ENCODE peak calls at places on chromosome 7, in seven cellular contexts. H is CD4-positive, alpha-beta T cell; O is psoas muscle; D is suprapubic skin; S is lower leg skin; K is left cardiac atrium; P is GM04504. L is an unnamed sample.

GRCh38 chr7:2700141-2700850 is 12.3 kb downstream of the AMZ1 start:
- DNase-seq in H (no peak), O (no peak), D (no peak), S (no peak), K (no peak), P (no peak), L (no peak)

GRCh38 chr7:100154651-100155491 is 3.7 kb downstream of the TRAPPC14 start:
- DNase-seq in H (no peak), O (no peak), D (no peak), S (no peak), K (no peak), P (no peak), L (no peak)

GRCh38 chr7:95550546-95550945 is 45.8 kb downstream of the PDK4 start:
- DNase-seq in H (no peak), O (no peak), D (no peak), S (no peak), K (no peak), P (no peak), L (no peak)

GRCh38 chr7:36289833-36290661 is 99.6 kb upstream of the ANLN start:
- DNase-seq in H (no peak), O (no peak), D (no peak), S (no peak), K (no peak), P (no peak), L (no peak)

GRCh38 chr7:107628461-107629064 is 32.1 kb upstream of the SLC26A4 start:
- DNase-seq in H (no peak), O (no peak), D (no peak), S (no peak), K (no peak), P (no peak), L (no peak)

GRCh38 chr7:103142494-103142893 is 6.4 kb downstream of the NAPEPLD start:
- DNase-seq in H (no peak), O (no peak), D (no peak), S (no peak), K (no peak), P (no peak), L (no peak)

GRCh38 chr7:99004216-99004615 is 125.9 kb downstream of the TRRAP start:
- DNase-seq in H (no peak), O (no peak), D (peak), S (no peak), K (no peak), P (no peak), L (no peak)

GRCh38 chr7:28748934-28749584 is 209.1 kb downstream of the TRIL start:
- DNase-seq in H (no peak), O (peak), D (no peak), S (no peak), K (peak), P (no peak), L (peak)

GRCh38 chr7:137642031-137642430 is 204.7 kb downstream of the DGKI start:
- DNase-seq in H (no peak), O (no peak), D (no peak), S (no peak), K (no peak), P (no peak), L (no peak)

GRCh38 chr7:45071528-45071927 is 17.2 kb downstream of the NACAD start:
- DNase-seq in H (no peak), O (no peak), D (no peak), S (no peak), K (no peak), P (no peak), L (no peak)

GRCh38 chr7:150902078-150903033 is 50.0 kb downstream of the AOC1 start:
- DNase-seq in H (no peak), O (peak), D (no peak), S (no peak), K (no peak), P (no peak), L (no peak)

GRCh38 chr7:151454306-151454705 is 14.4 kb upstream of the CRYGN start:
- DNase-seq in H (no peak), O (no peak), D (no peak), S (no peak), K (peak), P (no peak), L (no peak)

GRCh38 chr7:40300146-40300655 is 165.4 kb downstream of the SUGCT start:
- DNase-seq in H (no peak), O (no peak), D (no peak), S (no peak), K (no peak), P (no peak), L (no peak)

GRCh38 chr7:82241371-82241770 is 202.2 kb downstream of the CACNA2D1 start:
- DNase-seq in H (no peak), O (no peak), D (no peak), S (no peak), K (no peak), P (no peak), L (no peak)

GRCh38 chr7:127391591-127392181 is 822 bp downstream of the ZNF800 start:
- DNase-seq in H (peak), O (no peak), D (no peak), S (no peak), K (peak), P (peak), L (peak)

GRCh38 chr7:80243425-80243824 is 108.8 kb downstream of the GNAI1 start:
- DNase-seq in H (no peak), O (no peak), D (no peak), S (no peak), K (no peak), P (no peak), L (no peak)

GRCh38 chr7:94031865-94032264 is 27.7 kb upstream of the BET1 start:
- DNase-seq in H (no peak), O (no peak), D (no peak), S (no peak), K (no peak), P (no peak), L (no peak)

GRCh38 chr7:66296-66695 is 126.1 kb upstream of the FAM20C start:
- DNase-seq in H (no peak), O (peak), D (no peak), S (no peak), K (peak), P (no peak), L (no peak)

GRCh38 chr7:107708956-107709355 is 35.0 kb upstream of the CBLL1 start:
- DNase-seq in H (no peak), O (no peak), D (no peak), S (no peak), K (no peak), P (no peak), L (no peak)

GRCh38 chr7:83921798-83922607 is 272.6 kb downstream of the SEMA3A start:
- DNase-seq in H (no peak), O (no peak), D (no peak), S (no peak), K (no peak), P (peak), L (no peak)

GRCh38 chr7:5693529-5693928 is 87.9 kb downstream of the RNF216 start:
- DNase-seq in H (no peak), O (no peak), D (no peak), S (no peak), K (no peak), P (no peak), L (no peak)

GRCh38 chr7:155247479-155248365 is 50.0 kb upstream of the INSIG1 start:
- DNase-seq in H (no peak), O (no peak), D (no peak), S (no peak), K (no peak), P (no peak), L (no peak)

GRCh38 chr7:36638586-36639265 is 85.6 kb downstream of the AOAH start:
- DNase-seq in H (no peak), O (no peak), D (no peak), S (no peak), K (no peak), P (no peak), L (no peak)

GRCh38 chr7:92360387-92360786 is 86.9 kb upstream of the GATAD1 start:
- DNase-seq in H (no peak), O (no peak), D (no peak), S (no peak), K (no peak), P (no peak), L (no peak)

GRCh38 chr7:93736970-93737369 is 153.6 kb downstream of the TFPI2 start:
- DNase-seq in H (no peak), O (no peak), D (no peak), S (no peak), K (no peak), P (no peak), L (no peak)

GRCh38 chr7:148915211-148915610 is 31.1 kb upstream of the EZH2 start:
- DNase-seq in H (no peak), O (no peak), D (no peak), S (no peak), K (no peak), P (no peak), L (no peak)

GRCh38 chr7:4556868-4557620 is 125.1 kb upstream of the FOXK1 start:
- DNase-seq in H (no peak), O (no peak), D (no peak), S (no peak), K (no peak), P (no peak), L (no peak)

GRCh38 chr7:7641129-7641663 is 644 bp downstream of the UMAD1 start:
- DNase-seq in H (no peak), O (no peak), D (no peak), S (no peak), K (no peak), P (no peak), L (peak)

GRCh38 chr7:158103378-158103777 is 484.2 kb downstream of the PTPRN2 start:
- DNase-seq in H (no peak), O (no peak), D (peak), S (no peak), K (no peak), P (no peak), L (no peak)

GRCh38 chr7:113664867-113665266 is 253.9 kb downstream of the PPP1R3A start:
- DNase-seq in H (no peak), O (no peak), D (no peak), S (no peak), K (no peak), P (no peak), L (no peak)

GRCh38 chr7:121449304-121449703 is 53.2 kb upstream of the FAM3C start:
- DNase-seq in H (no peak), O (no peak), D (no peak), S (no peak), K (no peak), P (no peak), L (no peak)

GRCh38 chr7:77360104-77360503 is 56.0 kb downstream of the GSAP start:
- DNase-seq in H (no peak), O (no peak), D (no peak), S (no peak), K (no peak), P (no peak), L (no peak)

GRCh38 chr7:91064052-91064451 is 200.2 kb upstream of the FZD1 start:
- DNase-seq in H (no peak), O (no peak), D (no peak), S (no peak), K (no peak), P (no peak), L (no peak)

GRCh38 chr7:19262794-19263193 is 117.6 kb upstream of the FERD3L start:
- DNase-seq in H (no peak), O (no peak), D (no peak), S (no peak), K (no peak), P (no peak), L (no peak)